ENCODE peak calls at places on chromosome 3, in eight cellular contexts. K, N, Y, S, W, H, R and J are unnamed samples. For H3K4me1, the result is how much of the 10 kb centered on the place peaks cover.

GRCh38 chr3:138441256-138441655 is 6.8 kb downstream of the ESYT3 start:
- DNase-seq in W (no peak), Y (no peak), H (no peak), R (no peak), S (no peak), N (no peak), K (no peak), J (no peak)

GRCh38 chr3:70501596-70501995 is 189.2 kb upstream of the MDFIC2 start:
- DNase-seq in H (no peak), Y (no peak), S (no peak), K (no peak), R (no peak), W (no peak), N (no peak), J (no peak)

GRCh38 chr3:33372218-33373081 is 67.8 kb downstream of the UBP1 start:
- DNase-seq in S (no peak), N (no peak), R (no peak), W (peak), Y (peak), H (no peak), K (no peak), J (no peak)

GRCh38 chr3:183085634-183086390 is 13.5 kb downstream of the MCCC1 start:
- DNase-seq in N (no peak), R (no peak), W (peak), K (no peak), Y (peak), H (no peak), S (no peak), J (no peak)

GRCh38 chr3:125585595-125586223 is 9.6 kb downstream of the OSBPL11 start:
- DNase-seq in W (peak), H (peak), Y (peak), S (no peak), N (no peak), K (peak), R (peak), J (no peak)

GRCh38 chr3:17258823-17259436 is 374.2 kb downstream of the PLCL2 start:
- DNase-seq in Y (peak), N (no peak), H (no peak), W (peak), S (no peak), K (no peak), R (no peak), J (no peak)

GRCh38 chr3:150806436-150806835 is 43.5 kb upstream of the SIAH2 start:
- DNase-seq in S (no peak), H (no peak), K (no peak), Y (no peak), W (no peak), N (no peak), R (no peak), J (no peak)

GRCh38 chr3:106518516-106518915 is 649.7 kb upstream of the CBLB start:
- DNase-seq in N (no peak), W (no peak), K (no peak), Y (peak), R (no peak), S (no peak), H (no peak), J (no peak)

GRCh38 chr3:129777806-129778205 is 115.7 kb downstream of the TMCC1 start:
- DNase-seq in Y (peak), H (no peak), K (no peak), N (no peak), W (no peak), R (no peak), S (no peak), J (no peak)

GRCh38 chr3:184489457-184489856 is 72.1 kb upstream of the EPHB3 start:
- DNase-seq in K (no peak), R (no peak), Y (no peak), N (no peak), H (no peak), S (no peak), W (no peak), J (no peak)

GRCh38 chr3:165507576-165507975 is 311.4 kb upstream of the SLITRK3 start:
- DNase-seq in Y (no peak), R (no peak), K (no peak), N (no peak), H (no peak), W (no peak), S (no peak), J (no peak)

GRCh38 chr3:197372076-197372661 is 73.8 kb upstream of the DLG1 start:
- DNase-seq in W (peak), K (no peak), R (peak), S (no peak), N (no peak), Y (peak), H (peak), J (no peak)

GRCh38 chr3:185959609-185960517 is 22.0 kb upstream of the TRA2B start:
- DNase-seq in H (no peak), S (no peak), R (no peak), K (no peak), W (peak), N (no peak), Y (peak), J (no peak)

GRCh38 chr3:73734376-73734775 is 109.6 kb upstream of the PDZRN3 start:
- DNase-seq in R (no peak), W (no peak), Y (peak), N (no peak), H (no peak), K (no peak), S (no peak), J (no peak)

GRCh38 chr3:178345944-178346343 is 190.3 kb upstream of the KCNMB2 start:
- DNase-seq in H (no peak), N (no peak), W (no peak), S (no peak), R (no peak), K (no peak), Y (no peak), J (no peak)

GRCh38 chr3:196477678-196478077 is 25.9 kb downstream of the RNF168 start:
- DNase-seq in W (no peak), R (no peak), Y (no peak), N (no peak), H (no peak), S (no peak), K (no peak), J (no peak)

GRCh38 chr3:195102609-195103467 is 168.1 kb downstream of the XXYLT1 start:
- DNase-seq in H (no peak), W (peak), N (no peak), S (no peak), R (peak), Y (peak), K (no peak), J (no peak)

GRCh38 chr3:192888121-192888520 is 29.5 kb downstream of the MB21D2 start:
- DNase-seq in Y (peak), S (no peak), W (peak), K (no peak), R (no peak), N (no peak), H (no peak), J (no peak)
- H3K4me1 ChIP-seq in Y (under half), S (under half), W (under half), K (under half), R (under half), N (under half), H (under half), J (under half)

GRCh38 chr3:15860014-15860934 is 62.5 kb upstream of the ANKRD28 start:
- DNase-seq in N (peak), S (peak), K (peak), W (peak), H (no peak), Y (peak), R (peak), J (peak)

GRCh38 chr3:15859507-15860013 is 61.8 kb upstream of the ANKRD28 start:
- DNase-seq in S (peak), H (peak), R (peak), N (peak), Y (peak), W (peak), K (peak), J (peak)

GRCh38 chr3:15858547-15859506 is 61.0 kb upstream of the ANKRD28 start:
- DNase-seq in S (peak), W (peak), K (peak), H (no peak), Y (peak), N (peak), R (no peak), J (peak)

GRCh38 chr3:15861163-15861562 is 63.4 kb upstream of the ANKRD28 start:
- DNase-seq in K (no peak), R (no peak), H (no peak), Y (no peak), S (no peak), N (no peak), W (no peak), J (no peak)
- H3K4me3 ChIP-seq in K (peak), R (no peak), H (no peak), Y (no peak), S (no peak), N (no peak), W (no peak), J (no peak)

DNA sequence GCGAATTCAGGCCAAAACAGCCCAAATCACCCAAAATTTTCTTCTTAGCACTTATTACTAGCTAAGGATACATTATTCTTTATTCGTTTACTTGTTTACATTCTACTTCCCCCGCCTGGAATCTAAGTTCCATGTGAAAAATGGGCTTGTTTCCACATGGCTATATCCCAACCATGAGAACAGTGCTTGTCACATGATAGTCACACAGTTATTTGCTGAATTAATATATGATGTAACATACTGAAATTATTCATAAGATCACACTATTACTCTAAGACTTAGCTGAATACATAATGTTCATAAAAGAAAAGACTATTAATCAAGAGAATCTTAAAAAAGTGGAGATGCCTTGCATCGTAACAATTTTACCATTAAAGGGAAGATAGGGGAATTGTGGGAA is 6.6 kb downstream of the PBRM1 start:
- DNase-seq in K (no peak), Y (no peak), R (no peak), H (no peak), N (no peak), S (no peak), W (no peak), J (no peak)
- H3K27ac ChIP-seq in K (no peak), Y (peak), R (no peak), H (no peak), N (no peak), S (peak), W (no peak), J (no peak)

GRCh38 chr3:45544024-45544718 is 50.4 kb upstream of the LIMD1 start:
- DNase-seq in R (no peak), S (no peak), H (no peak), Y (no peak), K (no peak), W (no peak), N (no peak), J (no peak)

GRCh38 chr3:45538641-45538986 is 55.9 kb upstream of the LIMD1 start:
- DNase-seq in R (no peak), N (no peak), S (no peak), Y (no peak), W (no peak), K (no peak), H (no peak), J (no peak)

GRCh38 chr3:45537960-45538640 is 56.5 kb upstream of the LIMD1 start:
- DNase-seq in Y (peak), W (no peak), R (peak), H (no peak), N (no peak), K (no peak), S (no peak), J (no peak)

GRCh38 chr3:45544719-45545296 is 49.7 kb upstream of the LIMD1 start:
- DNase-seq in W (no peak), R (no peak), S (no peak), Y (no peak), K (no peak), H (no peak), N (no peak), J (no peak)

GRCh38 chr3:45541326-45542321 is 52.9 kb upstream of the LIMD1 start:
- DNase-seq in Y (no peak), K (no peak), R (no peak), W (no peak), H (no peak), N (no peak), S (no peak), J (no peak)
- H3K4me1 ChIP-seq in Y (under half), K (under half), R (under half), W (under half), H (under half), N (half or more), S (under half), J (half or more)

DNA sequence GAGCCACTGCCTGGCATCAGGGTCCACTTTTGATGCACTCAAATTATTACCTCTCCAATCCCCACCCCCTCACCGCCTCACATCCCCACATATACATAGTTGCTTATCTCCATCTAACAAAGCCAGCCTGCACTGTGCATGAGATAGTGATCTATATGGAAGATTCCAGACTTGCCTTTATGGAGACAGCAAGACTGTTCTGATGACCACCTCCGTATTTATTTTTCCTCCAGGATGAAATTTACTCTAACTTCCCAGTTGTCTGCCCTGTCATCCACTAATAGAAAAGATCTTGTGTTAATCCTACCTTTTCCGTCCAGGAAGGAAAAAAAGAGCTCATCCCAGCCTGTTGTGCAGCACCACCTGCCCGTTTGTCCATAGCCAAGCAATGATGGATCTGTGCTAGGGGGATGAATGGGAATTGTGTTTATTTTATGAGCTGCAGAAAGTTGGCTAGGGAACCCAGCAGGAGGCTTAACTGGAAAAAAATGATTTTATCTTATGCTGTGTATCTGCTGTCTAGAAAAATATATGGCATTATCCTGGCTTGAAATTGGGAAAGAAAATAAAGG is 114.5 kb downstream of the CD47 start:
- DNase-seq in R (no peak), S (no peak), N (no peak), K (no peak), H (no peak), Y (no peak), W (no peak), J (no peak)
- H3K4me3 ChIP-seq in R (no peak), S (no peak), N (no peak), K (no peak), H (no peak), Y (no peak), W (no peak), J (no peak)